ENCODE peak calls at places on chromosome 1, in four cellular contexts. J is GM23338, N is DND-41, H is HepG2. B is an unnamed sample.

GRCh38 chr1:115807723-115808122 is 33.2 kb downstream of the NHLH2 start:
- DNase-seq in N (peak; percentile 54), H (peak; percentile 64), J (peak; percentile 97), B (peak; percentile 50)

GRCh38 chr1:86972262-86972661 is 57.8 kb downstream of the HS2ST1 start:
- DNase-seq in J (no peak), H (no peak), N (no peak), B (no peak)

GRCh38 chr1:246567258-246568235 is 1.3 kb downstream of the CNST start:
- DNase-seq in N (no peak), H (peak; percentile 9), J (peak; percentile 28), B (peak; percentile 43)

GRCh38 chr1:8147922-8148321 is 121.8 kb upstream of the ERRFI1 start:
- DNase-seq in J (no peak), H (no peak), N (no peak), B (no peak)

GRCh38 chr1:41622859-41623732 is 138.6 kb upstream of the EDN2 start:
- DNase-seq in J (no peak), N (peak; percentile 7), H (no peak), B (peak; percentile 65)

GRCh38 chr1:206705187-206705586 is 20.5 kb downstream of the MAPKAPK2 start:
- DNase-seq in N (no peak), H (no peak), J (peak; percentile 30), B (no peak)

GRCh38 chr1:78143152-78143551 is 97.4 kb downstream of the GIPC2 start:
- DNase-seq in N (no peak), H (no peak), J (no peak), B (peak; percentile 55)

GRCh38 chr1:229183583-229183982 is 87.3 kb upstream of the RAB4A start:
- DNase-seq in N (no peak), H (no peak), J (no peak), B (no peak)

GRCh38 chr1:228236744-228237143 is 28.9 kb downstream of the OBSCN start:
- DNase-seq in J (peak; percentile 94), H (peak; percentile 55), N (no peak), B (no peak)

GRCh38 chr1:246533371-246533905 is 26.4 kb upstream of the SMYD3 start:
- DNase-seq in J (no peak), H (no peak), N (no peak), B (no peak)

GRCh38 chr1:46133181-46133658 is 791 bp upstream of the PIK3R3 start:
- DNase-seq in N (no peak), H (no peak), J (no peak), B (no peak)

GRCh38 chr1:66693856-66694255 is 58.4 kb upstream of the DYNLT5 start:
- DNase-seq in N (no peak), H (no peak), J (no peak), B (no peak)

GRCh38 chr1:115164484-115164883 is 75.2 kb upstream of the TSPAN2 start:
- DNase-seq in J (no peak), N (no peak), H (no peak), B (no peak)

GRCh38 chr1:219790834-219791615 is 137.3 kb downstream of the SLC30A10 start:
- DNase-seq in N (no peak), J (no peak), H (no peak), B (no peak)
- H2AFZ ChIP-seq in N (no peak overlapping the region), J (peak overlapping the region; percentile 52), H (no peak overlapping the region), B (no peak overlapping the region)

DNA sequence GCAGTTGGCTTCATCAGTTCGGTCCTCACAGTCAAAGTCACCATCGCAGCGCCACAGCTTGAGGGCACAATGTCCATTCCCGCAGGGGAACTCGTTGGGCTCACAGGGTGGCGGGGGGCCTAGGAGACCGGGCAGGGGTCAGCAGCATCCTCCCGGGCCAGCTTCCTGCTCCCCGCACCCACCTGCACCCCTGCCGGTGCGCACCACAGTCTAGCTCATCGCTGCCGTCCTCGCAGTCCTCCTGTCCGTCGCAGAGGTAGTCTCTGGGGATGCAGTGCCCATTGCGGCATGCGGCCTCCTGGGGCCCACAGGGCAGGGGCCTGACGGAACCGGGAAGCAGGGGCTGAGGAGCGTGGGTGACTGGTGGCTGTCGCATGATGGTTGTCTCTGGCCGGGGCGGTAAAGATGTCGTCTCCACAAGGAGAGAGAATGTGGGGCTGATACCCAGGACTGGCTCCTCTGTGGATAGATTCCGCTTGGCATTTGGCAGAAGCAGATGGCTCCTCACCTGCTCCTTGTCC is 49.8 kb downstream of the HSPG2 start:
- DNase-seq in J (no peak), N (no peak), H (no peak), B (no peak)
- H3K4me2 ChIP-seq in J (no peak overlapping the region), N (no peak overlapping the region), H (no peak overlapping the region), B (no peak overlapping the region)

GRCh38 chr1:95146637-95147036 is 29.5 kb downstream of the TLCD4 start:
- DNase-seq in N (no peak), H (no peak), J (no peak), B (no peak)

GRCh38 chr1:95145493-95145892 is 28.3 kb downstream of the TLCD4 start:
- DNase-seq in N (no peak), H (no peak), J (no peak), B (no peak)
- TF ChIP-seq EZH2 in N (no peak), H (no peak), J (no peak), B (no peak)

GRCh38 chr1:19665044-19665455 is 375 bp downstream of the HTR6 start:
- DNase-seq in J (no peak), H (no peak), N (no peak), B (no peak)

GRCh38 chr1:19662313-19662712 is 2.4 kb upstream of the HTR6 start:
- DNase-seq in H (no peak), J (no peak), N (no peak), B (no peak)

GRCh38 chr1:19666139-19666465 is 1.4 kb downstream of the HTR6 start:
- DNase-seq in N (no peak), H (no peak), J (no peak), B (no peak)

GRCh38 chr1:19665456-19666138 is 922 bp downstream of the HTR6 start:
- DNase-seq in N (no peak), H (no peak), J (peak; percentile 78), B (no peak)

GRCh38 chr1:19664453-19665043 is at the start of gene HTR6:
- DNase-seq in H (no peak), N (no peak), J (no peak), B (no peak)
- H2AFZ ChIP-seq in H (no peak within 1 kb of the TSS), N (no peak within 1 kb of the TSS), J (peak within 1 kb of the TSS; percentile 96), B (no peak within 1 kb of the TSS)

DNA sequence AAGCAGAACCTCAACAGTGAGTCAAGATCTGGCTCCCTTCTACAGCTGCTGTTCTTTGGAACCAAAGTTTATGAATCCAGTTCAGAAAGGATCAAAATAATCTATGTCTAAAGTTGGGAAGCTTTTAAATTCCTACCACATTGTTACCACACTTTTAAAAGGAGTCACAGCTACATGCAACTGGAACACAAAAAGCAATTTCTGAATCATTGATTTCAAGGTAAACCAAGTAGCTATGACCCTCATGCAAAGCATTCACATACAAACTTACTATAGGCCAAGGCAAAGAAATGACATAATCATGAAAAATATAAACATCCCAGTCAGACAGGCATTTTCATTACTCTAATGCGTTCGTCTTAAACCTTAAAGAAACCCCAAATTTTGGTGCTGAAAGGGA is 3.5 kb downstream of the SIPA1L2 start:
- DNase-seq in J (no peak), N (no peak), H (no peak), B (no peak)
- H3K4me2 ChIP-seq in J (peak overlapping the region; percentile 8), N (peak overlapping the region; percentile 23), H (no peak overlapping the region), B (peak overlapping the region; percentile 61)

DNA sequence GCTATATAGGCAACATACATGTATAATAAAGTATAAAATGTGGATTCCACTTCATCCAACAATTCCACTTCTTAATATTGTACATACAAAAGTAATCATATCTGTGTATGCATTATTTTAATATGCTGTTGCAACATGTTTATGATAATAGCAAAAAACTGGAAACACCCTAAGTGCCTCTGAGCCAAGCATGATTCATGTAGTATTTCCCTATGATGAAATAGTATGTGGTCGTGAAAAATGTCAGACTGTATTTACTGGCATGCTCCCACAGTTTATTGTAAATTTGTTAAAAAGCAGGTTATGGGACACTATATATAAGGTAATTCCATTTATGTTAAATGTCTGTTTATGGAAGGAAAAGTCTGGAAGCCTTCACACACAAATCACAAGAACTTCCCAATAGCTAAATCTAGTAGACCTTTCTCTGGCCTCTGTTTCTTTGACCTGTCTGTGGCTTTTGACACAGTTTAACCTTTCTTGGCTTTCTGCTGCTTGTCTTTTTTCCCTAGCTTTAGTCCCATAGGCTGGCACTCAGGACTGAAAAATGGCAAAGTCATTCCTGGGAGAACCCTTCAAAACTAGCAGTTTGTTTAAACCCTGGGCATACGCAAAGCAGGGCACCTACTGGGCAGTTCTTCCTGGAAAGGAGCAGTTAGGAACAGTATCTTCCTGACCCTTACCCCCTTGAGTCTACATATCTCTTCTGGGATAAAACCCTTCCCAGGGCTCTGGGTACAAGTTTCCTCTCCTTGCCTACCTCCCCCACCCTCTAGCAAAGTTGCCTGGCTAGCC is 65.5 kb upstream of the ARTN start:
- DNase-seq in N (no peak), J (no peak), H (no peak), B (no peak)
- TF ChIP-seq EZH2 in N (no peak), J (no peak), H (no peak), B (no peak)